ENCODE peak calls at places on chromosome 11, in four cellular contexts. C, M, J and T are unnamed samples.

GRCh38 chr11:9874466-9874865 is 210.6 kb downstream of the SWAP70 start:
- DNase-seq in M (no peak), J (no peak), C (no peak), T (no peak)

GRCh38 chr11:15667127-15667725 is 552.5 kb downstream of the INSC start:
- DNase-seq in M (no peak), C (no peak), J (no peak), T (no peak)

GRCh38 chr11:16871368-16871767 is 132.9 kb downstream of the C11orf58 start:
- DNase-seq in C (no peak), M (no peak), J (no peak), T (no peak)

GRCh38 chr11:72829178-72829577 is 15.0 kb downstream of the ATG16L2 start:
- DNase-seq in J (no peak), M (no peak), C (no peak), T (no peak)

GRCh38 chr11:65391007-65391406 is 4.6 kb downstream of the FRMD8 start:
- DNase-seq in J (peak; percentile 67), C (no peak), M (no peak), T (no peak)

GRCh38 chr11:66007201-66007634 is 4.6 kb upstream of the CST6 start:
- DNase-seq in J (no peak), M (no peak), C (no peak), T (no peak)

GRCh38 chr11:7612661-7613393 is 60.5 kb downstream of the CYB5R2 start:
- DNase-seq in J (no peak), M (no peak), C (no peak), T (no peak)

GRCh38 chr11:125141686-125142535 is 22.6 kb upstream of the PKNOX2 start:
- DNase-seq in C (peak; percentile 37), M (no peak), J (peak; percentile 51), T (peak; percentile 50)

GRCh38 chr11:17767301-17767885 is 32.8 kb downstream of the KCNC1 start:
- DNase-seq in M (no peak), C (no peak), J (peak; percentile 37), T (no peak)

GRCh38 chr11:75524576-75525432 is 937 bp downstream of the GDPD5 start:
- DNase-seq in C (no peak), M (no peak), J (peak; percentile 72), T (peak; percentile 21)

GRCh38 chr11:96365493-96365892 is 22.5 kb upstream of the MAML2 start:
- DNase-seq in C (no peak), M (no peak), J (no peak), T (no peak)

GRCh38 chr11:120555433-120555773 is 43.9 kb downstream of the GRIK4 start:
- DNase-seq in J (no peak), C (no peak), M (no peak), T (no peak)

GRCh38 chr11:86360775-86361395 is 13.8 kb upstream of the CCDC81 start:
- DNase-seq in J (peak; percentile 69), M (no peak), C (no peak), T (no peak)

GRCh38 chr11:79437981-79438630 is 2.7 kb downstream of the TENM4 start:
- DNase-seq in J (peak; percentile 38), M (no peak), C (no peak), T (no peak)

GRCh38 chr11:130217133-130217631 is 57.6 kb downstream of the ST14 start:
- DNase-seq in M (no peak), J (no peak), C (no peak), T (no peak)

GRCh38 chr11:122633219-122633829 is 22.2 kb upstream of the UBASH3B start:
- DNase-seq in C (no peak), M (no peak), J (peak; percentile 83), T (no peak)

GRCh38 chr11:124643605-124644425 is 21.2 kb downstream of the TBRG1 start:
- DNase-seq in C (no peak), J (peak; percentile 93), M (no peak), T (no peak)

GRCh38 chr11:34600339-34601084 is 20.4 kb upstream of the EHF start:
- DNase-seq in M (no peak), J (no peak), C (no peak), T (no peak)

GRCh38 chr11:115927823-115928329 is 423.7 kb upstream of the CADM1 start:
- DNase-seq in M (no peak), C (no peak), J (no peak), T (no peak)

GRCh38 chr11:84384637-84385227 is 1098.6 kb upstream of the CCDC90B start:
- DNase-seq in M (peak; percentile 25), C (peak; percentile 0), J (peak; percentile 63), T (no peak)

GRCh38 chr11:65663634-65664200 is 1.0 kb upstream of the RELA start:
- DNase-seq in J (peak; percentile 89), M (no peak), C (peak; percentile 19), T (no peak)

GRCh38 chr11:126718319-126718718 is 282.3 kb downstream of the KIRREL3 start:
- DNase-seq in J (peak; percentile 65), C (no peak), M (no peak), T (no peak)

GRCh38 chr11:19597876-19598275 is 114.8 kb upstream of the NAV2 start:
- DNase-seq in C (no peak), M (no peak), J (peak; percentile 37), T (no peak)

GRCh38 chr11:1522081-1522424 is 35.5 kb upstream of the MOB2 start:
- DNase-seq in C (no peak), J (no peak), M (no peak), T (no peak)

GRCh38 chr11:3357994-3358676 is 20.8 kb downstream of the ZNF195 start:
- DNase-seq in M (no peak), C (no peak), J (no peak), T (no peak)

GRCh38 chr11:3353066-3353465 is 25.9 kb downstream of the ZNF195 start:
- DNase-seq in M (no peak), C (no peak), J (no peak), T (no peak)

GRCh38 chr11:3359092-3359824 is 19.7 kb downstream of the ZNF195 start:
- DNase-seq in J (no peak), M (no peak), C (no peak), T (no peak)

GRCh38 chr11:3357302-3357701 is 21.6 kb downstream of the ZNF195 start:
- DNase-seq in M (no peak), C (no peak), J (no peak), T (no peak)

GRCh38 chr11:3356858-3357257 is 22.1 kb downstream of the ZNF195 start:
- DNase-seq in C (no peak), M (no peak), J (no peak), T (no peak)
- H3K9me3 ChIP-seq in C (peaks cover 55% of the 10 kb centered on the region), M (peaks cover 41% of the 10 kb centered on the region), J (peaks cover 23% of the 10 kb centered on the region), T (peaks cover 50% of the 10 kb centered on the region)

DNA sequence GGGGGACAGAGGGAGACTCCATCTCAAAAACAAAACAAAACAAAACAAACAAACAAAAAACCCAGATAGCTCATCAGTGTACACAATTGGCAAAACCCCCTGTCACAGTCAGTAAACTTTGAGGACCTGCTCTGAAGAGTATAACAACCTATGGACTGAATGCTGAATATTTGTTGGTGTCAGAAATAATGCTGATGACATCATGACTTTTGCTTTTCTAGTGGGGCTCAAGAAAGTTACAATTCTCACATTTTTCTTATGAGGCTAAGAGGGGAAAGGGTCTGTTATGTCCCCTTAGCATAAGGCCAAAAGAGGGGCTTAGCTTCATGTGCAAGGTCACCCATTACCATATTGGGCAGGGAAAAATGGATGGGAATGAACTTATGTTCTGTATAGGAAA is 207.4 kb downstream of the NELL1 start:
- DNase-seq in M (no peak), J (no peak), C (no peak), T (no peak)
- H3K9me3 ChIP-seq in M (no peaks in the 10 kb centered on the region), J (no peaks in the 10 kb centered on the region), C (no peaks in the 10 kb centered on the region), T (no peaks in the 10 kb centered on the region)

GRCh38 chr11:134215836-134216235 is 7.9 kb downstream of the NCAPD3 start:
- DNase-seq in C (no peak), J (no peak), M (no peak), T (no peak)
- H3K9me3 ChIP-seq in C (no peaks in the 10 kb centered on the region), J (no peaks in the 10 kb centered on the region), M (no peaks in the 10 kb centered on the region), T (no peaks in the 10 kb centered on the region)

GRCh38 chr11:83068573-83068972 is 3.1 kb downstream of the RAB30 start:
- DNase-seq in M (no peak), J (no peak), C (no peak), T (no peak)

GRCh38 chr11:83061883-83062282 is 9.8 kb downstream of the RAB30 start:
- DNase-seq in M (no peak), J (no peak), C (no peak), T (no peak)

GRCh38 chr11:83060965-83061364 is 10.7 kb downstream of the RAB30 start:
- DNase-seq in M (no peak), C (no peak), J (no peak), T (no peak)

GRCh38 chr11:83064011-83064410 is 7.7 kb downstream of the RAB30 start:
- DNase-seq in M (no peak), J (no peak), C (no peak), T (no peak)

GRCh38 chr11:83063073-83063754 is 8.5 kb downstream of the RAB30 start:
- DNase-seq in C (no peak), J (peak; percentile 68), M (no peak), T (no peak)
- H3K9me3 ChIP-seq in C (no peaks in the 10 kb centered on the region), J (no peaks in the 10 kb centered on the region), M (no peaks in the 10 kb centered on the region), T (no peaks in the 10 kb centered on the region)

GRCh38 chr11:48237727-48238126 is 7.2 kb upstream of the OR4X2 start:
- DNase-seq in C (no peak), M (no peak), J (no peak), T (no peak)
- H3K9me3 ChIP-seq in C (no peaks in the 10 kb centered on the region), M (no peaks in the 10 kb centered on the region), J (no peaks in the 10 kb centered on the region), T (no peaks in the 10 kb centered on the region)

GRCh38 chr11:70528794-70529580 is 130.7 kb downstream of the CTTN start:
- DNase-seq in C (no peak), J (no peak), M (no peak), T (no peak)

GRCh38 chr11:70530629-70531185 is 132.4 kb downstream of the CTTN start:
- DNase-seq in C (no peak), M (no peak), J (no peak), T (no peak)

GRCh38 chr11:70531281-70532065 is 133.1 kb downstream of the CTTN start:
- DNase-seq in J (no peak), C (no peak), M (no peak), T (no peak)

GRCh38 chr11:70528046-70528793 is 129.9 kb downstream of the CTTN start:
- DNase-seq in M (no peak), J (no peak), C (no peak), T (no peak)

GRCh38 chr11:70530010-70530409 is 131.7 kb downstream of the CTTN start:
- DNase-seq in J (no peak), M (no peak), C (no peak), T (no peak)
- H3K9me3 ChIP-seq in J (no peaks in the 10 kb centered on the region), M (no peaks in the 10 kb centered on the region), C (no peaks in the 10 kb centered on the region), T (no peaks in the 10 kb centered on the region)

GRCh38 chr11:44651535-44652130 is 75.1 kb upstream of the TSPAN18 start:
- DNase-seq in C (no peak), M (no peak), J (no peak), T (no peak)
- H3K9me3 ChIP-seq in C (no peaks in the 10 kb centered on the region), M (no peaks in the 10 kb centered on the region), J (no peaks in the 10 kb centered on the region), T (no peaks in the 10 kb centered on the region)